ENCODE peak calls at places on chromosomes 1 and 21, in seven cellular contexts. Z is CD8-positive, alpha-beta T cell; P is neuronal stem cell; C is osteoblast; W is psoas muscle; N is esophagus muscularis mucosa; X is fibroblast of lung. L is an unnamed sample. For H3K9me3, the result is how much of the 10 kb centered on the place peaks cover.

GRCh38 chr1:247747616-247748015 is 325 bp downstream of the OR14A2 start:
- DNase-seq in Z (no peak), P (no peak), C (no peak), W (no peak), N (no peak), X (peak), L (no peak)

GRCh38 chr1:61053712-61054608 is 28.4 kb upstream of the NFIA start:
- DNase-seq in Z (peak), P (no peak), C (peak), W (peak), N (no peak), X (no peak), L (no peak)

GRCh38 chr1:201266774-201267173 is 16.5 kb upstream of the PKP1 start:
- DNase-seq in Z (no peak), P (no peak), C (peak), W (no peak), N (no peak), X (peak), L (no peak)

GRCh38 chr1:33875857-33876256 is 12.0 kb downstream of the HMGB4 start:
- DNase-seq in Z (no peak), P (no peak), C (no peak), W (no peak), N (no peak), X (no peak), L (no peak)

GRCh38 chr1:218480691-218481099 is 135.6 kb downstream of the TGFB2 start:
- DNase-seq in Z (no peak), P (no peak), C (peak), W (no peak), N (no peak), X (peak), L (no peak)

GRCh38 chr1:119587328-119587727 is 60.7 kb downstream of the ZNF697 start:
- DNase-seq in Z (no peak), P (no peak), C (no peak), W (no peak), N (no peak), X (peak), L (no peak)

GRCh38 chr1:246428542-246429308 is 78.4 kb downstream of the SMYD3 start:
- DNase-seq in Z (no peak), P (no peak), C (peak), W (no peak), N (no peak), X (peak), L (no peak)

GRCh38 chr1:46098043-46098712 is 34.3 kb downstream of the PIK3R3 start:
- DNase-seq in Z (no peak), P (no peak), C (no peak), W (no peak), N (no peak), X (peak), L (no peak)

GRCh38 chr1:76260279-76260678 is 185.7 kb downstream of the ST6GALNAC3 start:
- DNase-seq in Z (no peak), P (no peak), C (no peak), W (no peak), N (no peak), X (no peak), L (no peak)

GRCh38 chr21:14554948-14555347 is 8.8 kb upstream of the SAMSN1 start:
- DNase-seq in Z (no peak), P (no peak), C (no peak), W (no peak), N (no peak), X (no peak), L (no peak)
- H3K9me3 ChIP-seq in Z (under half), P (under half), C (under half), W (under half), N (under half), X (under half), L (under half)

GRCh38 chr21:44405948-44406872 is 49.1 kb upstream of the LRRC3 start:
- DNase-seq in Z (no peak), P (no peak), C (no peak), W (no peak), N (no peak), X (peak), L (no peak)

GRCh38 chr21:44403106-44404020 is 49.9 kb downstream of the TRPM2 start:
- DNase-seq in Z (no peak), P (no peak), C (no peak), W (no peak), N (no peak), X (no peak), L (no peak)

GRCh38 chr21:44406953-44407352 is 48.4 kb upstream of the LRRC3 start:
- DNase-seq in Z (no peak), P (no peak), C (no peak), W (no peak), N (no peak), X (no peak), L (no peak)

GRCh38 chr21:44407493-44407892 is 47.8 kb upstream of the LRRC3 start:
- DNase-seq in Z (no peak), P (no peak), C (no peak), W (no peak), N (no peak), X (no peak), L (no peak)

DNA sequence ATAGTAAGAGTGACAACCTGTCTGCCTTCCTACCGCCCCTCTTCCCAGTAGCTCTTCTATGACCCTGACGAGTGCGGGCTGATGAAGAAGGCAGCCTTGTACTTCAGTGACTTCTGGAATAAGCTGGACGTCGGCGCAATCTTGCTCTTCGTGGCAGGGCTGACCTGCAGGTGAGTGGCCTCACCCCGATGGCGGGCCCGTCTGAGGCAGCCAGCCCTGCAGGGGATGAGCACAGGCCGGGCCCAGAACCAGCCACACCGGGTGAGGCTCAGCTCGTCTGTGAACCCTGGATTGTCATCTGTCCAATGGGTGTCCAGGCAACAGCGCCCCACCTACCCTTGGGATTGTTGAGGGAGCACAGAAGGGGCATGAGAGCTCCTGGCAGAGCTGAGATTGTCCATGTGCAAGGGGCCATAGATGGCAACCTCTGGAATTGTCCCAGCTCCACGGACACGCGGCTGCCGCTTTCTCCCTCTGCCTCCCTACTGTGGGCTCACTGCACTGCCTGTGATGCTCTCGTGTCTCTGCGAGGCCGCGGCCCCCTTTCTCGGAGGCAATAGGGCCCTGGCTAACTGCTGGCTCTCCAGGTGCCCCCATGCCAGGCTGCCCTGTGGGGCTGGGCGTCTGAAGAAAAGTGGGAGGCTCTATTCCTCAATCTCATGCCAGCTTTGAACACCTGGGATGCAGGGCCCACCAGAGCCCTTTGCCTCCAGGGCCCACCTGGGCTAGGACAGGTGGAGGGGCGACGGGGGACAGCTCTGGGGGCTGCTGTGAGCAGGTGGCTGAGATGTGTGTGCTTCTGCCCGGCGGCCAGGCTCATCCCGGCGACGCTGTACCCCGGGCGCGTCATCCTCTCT is 50.0 kb upstream of the LRRC3 start:
- DNase-seq in Z (no peak), P (no peak), C (no peak), W (no peak), N (no peak), X (no peak), L (no peak)
- H3K9me3 ChIP-seq in Z (under half), P (under half), C (under half), W (under half), N (under half), X (under half), L (under half)

GRCh38 chr21:40706806-40707205 is 140.2 kb downstream of the DSCAM start:
- DNase-seq in Z (no peak), P (no peak), C (no peak), W (no peak), N (no peak), X (peak), L (no peak)

GRCh38 chr21:40706161-40706560 is 140.8 kb downstream of the DSCAM start:
- DNase-seq in Z (no peak), P (no peak), C (no peak), W (no peak), N (no peak), X (no peak), L (no peak)

GRCh38 chr21:40707271-40707670 is 139.7 kb downstream of the DSCAM start:
- DNase-seq in Z (no peak), P (no peak), C (no peak), W (no peak), N (no peak), X (peak), L (no peak)

GRCh38 chr21:40699366-40699765 is 147.6 kb downstream of the DSCAM start:
- DNase-seq in Z (no peak), P (no peak), C (no peak), W (no peak), N (no peak), X (no peak), L (no peak)

DNA sequence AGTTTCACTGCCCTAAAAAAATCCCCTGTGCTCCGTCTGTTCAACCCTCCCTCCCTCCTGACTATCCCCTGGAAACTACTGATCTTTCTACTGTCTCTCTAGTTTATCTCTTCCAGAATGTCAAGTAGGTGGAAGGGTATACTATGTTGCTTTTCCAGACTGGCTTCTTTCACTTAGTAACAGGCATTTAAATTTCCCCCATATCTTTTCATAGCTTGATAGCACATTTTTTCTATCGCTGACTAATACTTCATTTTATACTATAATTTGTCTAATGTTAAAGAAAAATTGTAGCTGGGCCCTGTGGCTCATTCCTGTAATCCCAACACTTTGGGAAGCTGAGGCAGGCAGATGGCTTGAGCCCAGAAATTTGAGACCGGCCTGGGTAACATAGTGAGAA is 142.8 kb downstream of the DSCAM start:
- DNase-seq in Z (no peak), P (no peak), C (no peak), W (no peak), N (no peak), X (no peak), L (no peak)
- H3K9me3 ChIP-seq in Z (under half), P (under half), C (under half), W (under half), N (under half), X (under half), L (under half)

GRCh38 chr1:164310166-164310565 is 248.8 kb upstream of the PBX1 start:
- DNase-seq in Z (no peak), P (no peak), C (no peak), W (no peak), N (no peak), X (peak), L (no peak)
- H3K9me3 ChIP-seq in Z (under half), P (under half), C (under half), W (under half), N (under half), X (under half), L (under half)